ENCODE peak calls at places on chromosome 21, in seven cellular contexts. C is lung, W is NT2/D1, I is GM23338, D is K562, Z is spleen, U is left ventricle myocardium inferior. G is an unnamed sample. For H3K27me3 and H3K4me1, the result is how much of the 10 kb centered on the place peaks cover.

GRCh38 chr21:31781737-31782136 is 49.8 kb upstream of the SCAF4 start:
- DNase-seq in C (peak), D (no peak), U (peak), W (no peak), Z (no peak), I (no peak), G (peak)

GRCh38 chr21:32702702-32703101 is 25.1 kb downstream of the SYNJ1 start:
- DNase-seq in U (no peak), C (no peak), Z (no peak), W (no peak), I (no peak), D (no peak), G (no peak)

GRCh38 chr21:21860888-21861287 is 862.7 kb downstream of the NCAM2 start:
- DNase-seq in W (no peak), Z (no peak), I (no peak), C (no peak), U (no peak), D (no peak), G (no peak)

GRCh38 chr21:36654796-36655325 is 44.1 kb upstream of the SIM2 start:
- DNase-seq in W (no peak), C (no peak), U (no peak), Z (no peak), D (no peak), I (no peak), G (no peak)

GRCh38 chr21:32172106-32172505 is 106.7 kb downstream of the MIS18A start:
- DNase-seq in W (no peak), I (no peak), D (no peak), U (no peak), Z (no peak), C (no peak), G (no peak)

GRCh38 chr21:36004441-36004840 is 55.9 kb downstream of the SETD4 start:
- DNase-seq in W (no peak), I (no peak), C (no peak), D (peak), Z (no peak), U (no peak), G (no peak)

GRCh38 chr21:43343992-43344886 is 82.7 kb downstream of the SIK1 start:
- DNase-seq in I (no peak), D (no peak), U (no peak), Z (no peak), W (no peak), C (peak), G (no peak)

GRCh38 chr21:34865922-34866271 is 183.2 kb downstream of the RUNX1 start:
- DNase-seq in C (no peak), D (no peak), W (peak), Z (peak), I (peak), U (no peak), G (no peak)

GRCh38 chr21:15788847-15789548 is 59.2 kb downstream of the USP25 start:
- DNase-seq in Z (no peak), C (no peak), U (no peak), D (no peak), I (no peak), W (no peak), G (no peak)

GRCh38 chr21:39774252-39774651 is 29.3 kb downstream of the IGSF5 start:
- DNase-seq in Z (no peak), C (no peak), D (no peak), U (no peak), I (no peak), W (no peak), G (no peak)

GRCh38 chr21:31136891-31137290 is 98.6 kb upstream of the KRTAP19-8 start:
- DNase-seq in C (no peak), D (no peak), Z (no peak), I (no peak), U (no peak), W (no peak), G (no peak)

GRCh38 chr21:31945576-31945975 is 72.8 kb downstream of the HUNK start:
- DNase-seq in D (no peak), W (no peak), I (no peak), C (no peak), Z (no peak), U (no peak), G (no peak)

GRCh38 chr21:29053011-29053553 is 20.4 kb downstream of the CCT8 start:
- DNase-seq in C (no peak), U (no peak), D (no peak), I (no peak), Z (no peak), W (no peak), G (no peak)

GRCh38 chr21:36261459-36261858 is 58.5 kb upstream of the MORC3 start:
- DNase-seq in W (no peak), C (no peak), D (no peak), Z (no peak), I (no peak), U (no peak), G (no peak)

GRCh38 chr21:36044056-36044455 is 16.3 kb downstream of the SETD4 start:
- DNase-seq in D (no peak), C (no peak), U (no peak), I (no peak), W (no peak), Z (no peak), G (no peak)

GRCh38 chr21:35136586-35137254 is 87.6 kb upstream of the RUNX1 start:
- DNase-seq in D (peak), I (peak), C (no peak), U (no peak), W (peak), Z (no peak), G (no peak)

GRCh38 chr21:20739421-20739820 is 258.8 kb upstream of the NCAM2 start:
- DNase-seq in Z (no peak), U (no peak), C (no peak), D (peak), W (peak), I (peak), G (no peak)

GRCh38 chr21:32065654-32066053 is 192.8 kb downstream of the HUNK start:
- DNase-seq in U (no peak), D (no peak), I (no peak), C (no peak), W (no peak), Z (no peak), G (no peak)

GRCh38 chr21:33380483-33380998 is 22.7 kb upstream of the IFNGR2 start:
- DNase-seq in U (peak), D (peak), I (peak), Z (peak), W (peak), C (peak), G (peak)

GRCh38 chr21:32403201-32403701 is 9.3 kb upstream of the EVA1C start:
- DNase-seq in C (peak), Z (no peak), I (peak), W (peak), U (peak), D (peak), G (peak)

GRCh38 chr21:32806810-32807386 is 35.3 kb upstream of the PAXBP1 start:
- DNase-seq in I (no peak), D (no peak), C (no peak), W (no peak), U (no peak), Z (no peak), G (no peak)

GRCh38 chr21:33383056-33383888 is 19.9 kb upstream of the IFNGR2 start:
- DNase-seq in D (peak), C (peak), W (no peak), I (peak), Z (peak), U (peak), G (no peak)

GRCh38 chr21:40386301-40386911 is 460.6 kb downstream of the DSCAM start:
- DNase-seq in U (peak), I (peak), D (peak), W (peak), Z (peak), C (peak), G (peak)

GRCh38 chr21:20445971-20446370 is 552.2 kb upstream of the NCAM2 start:
- DNase-seq in D (no peak), W (no peak), C (no peak), I (no peak), U (no peak), Z (no peak), G (no peak)

GRCh38 chr21:39938086-39938611 is 70.9 kb downstream of the PCP4 start:
- DNase-seq in C (no peak), U (no peak), W (no peak), I (no peak), D (no peak), Z (no peak), G (no peak)

GRCh38 chr21:33022489-33022827 is 3.3 kb upstream of the OLIG2 start:
- DNase-seq in I (no peak), D (no peak), C (no peak), U (no peak), W (no peak), Z (no peak), G (no peak)

GRCh38 chr21:29172282-29172681 is 41.8 kb downstream of the MAP3K7CL start:
- DNase-seq in W (no peak), C (no peak), U (no peak), I (no peak), Z (no peak), D (no peak), G (no peak)

GRCh38 chr21:35400233-35400939 is 351.3 kb upstream of the RUNX1 start:
- DNase-seq in U (no peak), C (no peak), I (peak), Z (no peak), W (peak), D (peak), G (no peak)

GRCh38 chr21:46605759-46606426 is 1.0 kb upstream of the S100B start:
- DNase-seq in W (no peak), D (peak), I (no peak), U (peak), C (peak), Z (peak), G (peak)

GRCh38 chr21:26005464-26005863 is 165.1 kb downstream of the APP start:
- DNase-seq in D (no peak), I (no peak), Z (no peak), U (no peak), C (no peak), W (no peak), G (no peak)

GRCh38 chr21:28734522-28735175 is 258.0 kb downstream of the LTN1 start:
- DNase-seq in Z (no peak), C (no peak), U (no peak), D (no peak), W (no peak), I (no peak), G (no peak)

GRCh38 chr21:29296452-29296851 is 2.3 kb upstream of the BACH1 start:
- DNase-seq in D (no peak), W (no peak), U (no peak), I (no peak), C (no peak), Z (no peak), G (no peak)

GRCh38 chr21:25569084-25569483 is 38.2 kb downstream of the MRPL39 start:
- DNase-seq in W (no peak), D (no peak), I (no peak), U (no peak), C (no peak), Z (no peak), G (no peak)

GRCh38 chr21:29155118-29155932 is 24.9 kb downstream of the MAP3K7CL start:
- DNase-seq in I (peak), D (no peak), W (no peak), C (peak), Z (no peak), U (peak), G (peak)

GRCh38 chr21:42144221-42144620 is 73.1 kb downstream of the UMODL1 start:
- DNase-seq in I (no peak), C (no peak), W (no peak), D (no peak), U (no peak), Z (no peak), G (no peak)

GRCh38 chr21:42141643-42142042 is 70.5 kb downstream of the UMODL1 start:
- DNase-seq in U (no peak), C (no peak), Z (peak), W (no peak), D (no peak), I (no peak), G (no peak)

GRCh38 chr21:42142598-42142997 is 71.5 kb downstream of the UMODL1 start:
- DNase-seq in D (no peak), C (no peak), Z (no peak), I (no peak), W (no peak), U (no peak), G (no peak)

GRCh38 chr21:42142141-42142540 is 71.0 kb downstream of the UMODL1 start:
- DNase-seq in Z (peak), U (no peak), D (no peak), I (no peak), C (no peak), W (no peak), G (no peak)

DNA sequence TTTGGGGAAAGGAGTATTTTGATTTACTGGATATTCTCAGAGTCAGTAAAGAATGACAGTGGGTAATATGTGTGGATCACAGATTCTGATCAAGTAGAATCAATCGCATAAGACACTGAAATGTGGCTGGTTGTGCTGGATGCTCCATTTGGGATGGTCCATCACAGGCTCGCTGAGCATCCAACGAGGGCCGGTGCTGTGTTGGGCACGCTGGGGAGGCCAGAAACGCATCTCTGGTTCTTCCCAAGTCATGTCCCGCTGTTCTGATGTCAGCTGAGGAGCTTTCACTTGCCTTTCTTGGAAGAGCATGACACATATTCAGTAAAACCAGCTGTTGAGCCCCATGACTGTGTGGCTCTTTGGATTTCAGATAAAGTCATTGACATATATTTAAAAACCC is 72.0 kb downstream of the UMODL1 start:
- DNase-seq in U (no peak), W (no peak), D (no peak), Z (peak), C (no peak), I (no peak), G (no peak)
- H3K27me3 ChIP-seq in U (under half), W (under half), D (half or more), Z (under half), C (under half), I (under half), G (under half)

GRCh38 chr21:45353200-45353599 is 51.8 kb upstream of the COL18A1 start:
- DNase-seq in W (no peak), D (no peak), I (no peak), Z (no peak), U (no peak), C (no peak), G (peak)

GRCh38 chr21:45356653-45357435 is 48.1 kb upstream of the COL18A1 start:
- DNase-seq in Z (no peak), U (no peak), W (no peak), C (no peak), I (no peak), D (no peak), G (peak)

GRCh38 chr21:45355573-45355972 is 49.4 kb upstream of the COL18A1 start:
- DNase-seq in Z (no peak), I (no peak), C (no peak), U (no peak), D (no peak), W (no peak), G (no peak)

GRCh38 chr21:45356251-45356650 is 48.7 kb upstream of the COL18A1 start:
- DNase-seq in D (no peak), C (no peak), I (peak), W (no peak), Z (no peak), U (no peak), G (no peak)

DNA sequence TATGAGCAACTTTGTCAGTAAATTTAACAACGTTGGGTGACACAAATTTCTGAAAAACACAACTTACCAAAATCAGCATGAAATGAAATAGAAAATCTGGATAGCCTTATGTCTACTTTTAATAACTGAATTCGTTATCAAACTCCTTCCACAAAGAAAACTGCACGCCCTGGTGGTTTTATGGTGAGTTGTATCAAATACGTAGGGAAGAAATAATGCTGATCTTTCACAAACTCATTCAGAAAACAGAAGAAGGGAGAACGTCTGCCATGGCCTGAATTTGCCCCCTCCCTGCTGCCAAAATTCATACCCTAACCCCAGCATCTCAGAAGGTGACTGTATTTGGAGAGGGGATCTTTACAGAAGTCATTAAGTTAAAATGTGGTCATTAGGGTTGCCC is 50.0 kb upstream of the COL18A1 start:
- DNase-seq in D (no peak), U (no peak), Z (no peak), W (no peak), I (no peak), C (no peak), G (no peak)
- H3K4me3 ChIP-seq in D (no peak), U (no peak), Z (no peak), W (no peak), I (no peak), C (no peak), G (no peak)

DNA sequence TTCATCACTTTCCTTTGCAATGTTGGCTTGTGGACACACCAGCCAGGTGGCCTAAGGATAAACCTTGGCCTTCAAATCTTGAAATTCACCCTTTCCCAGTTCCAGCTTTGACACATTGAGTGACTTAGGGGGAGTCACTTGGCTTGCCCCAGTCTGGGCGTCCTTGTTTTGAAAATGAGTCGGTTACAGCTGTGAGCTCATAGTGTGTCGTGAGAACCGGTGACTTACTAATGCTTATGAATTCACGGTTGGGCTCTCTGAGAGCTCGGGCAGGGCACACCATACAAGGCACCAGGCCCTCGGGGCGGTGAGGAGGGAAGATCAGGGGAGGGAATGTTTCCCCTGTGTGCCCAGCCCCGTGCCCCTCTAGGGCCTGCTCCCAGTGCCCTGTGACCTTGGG is 126.9 kb upstream of the TMPRSS2 start:
- DNase-seq in U (no peak), D (no peak), I (no peak), Z (no peak), C (no peak), W (no peak), G (no peak)
- H3K4me1 ChIP-seq in U (under half), D (under half), I (under half), Z (under half), C (under half), W (under half), G (under half)

GRCh38 chr21:27425172-27425571 is 458.3 kb upstream of the ADAMTS5 start:
- DNase-seq in W (peak), D (no peak), C (no peak), U (no peak), I (peak), Z (no peak), G (no peak)
- H3K27me3 ChIP-seq in W (under half), D (under half), C (under half), U (under half), I (under half), Z (under half), G (under half)

DNA sequence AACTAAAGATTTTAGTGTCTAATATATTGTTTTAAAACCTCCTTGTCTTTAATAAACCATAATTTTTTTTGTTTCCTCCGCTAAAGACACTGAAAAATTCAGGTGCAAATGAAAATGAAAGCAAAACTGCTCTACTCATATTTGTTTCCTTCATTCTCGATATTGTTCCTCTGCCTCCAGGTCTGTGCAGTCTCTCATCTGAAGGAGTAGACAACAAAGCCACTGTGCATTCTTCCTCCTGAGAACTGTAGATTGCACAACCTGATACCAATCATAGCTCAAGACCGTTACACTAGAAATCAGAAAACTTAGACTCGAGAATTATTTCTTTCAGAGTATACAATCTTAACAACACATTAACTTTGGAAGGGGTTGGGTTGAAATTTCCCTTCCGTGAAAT is 373.1 kb upstream of the CXADR start:
- DNase-seq in I (no peak), D (no peak), W (no peak), U (no peak), C (no peak), Z (no peak), G (no peak)
- H3K4me3 ChIP-seq in I (no peak), D (no peak), W (no peak), U (peak), C (no peak), Z (no peak), G (peak)

DNA sequence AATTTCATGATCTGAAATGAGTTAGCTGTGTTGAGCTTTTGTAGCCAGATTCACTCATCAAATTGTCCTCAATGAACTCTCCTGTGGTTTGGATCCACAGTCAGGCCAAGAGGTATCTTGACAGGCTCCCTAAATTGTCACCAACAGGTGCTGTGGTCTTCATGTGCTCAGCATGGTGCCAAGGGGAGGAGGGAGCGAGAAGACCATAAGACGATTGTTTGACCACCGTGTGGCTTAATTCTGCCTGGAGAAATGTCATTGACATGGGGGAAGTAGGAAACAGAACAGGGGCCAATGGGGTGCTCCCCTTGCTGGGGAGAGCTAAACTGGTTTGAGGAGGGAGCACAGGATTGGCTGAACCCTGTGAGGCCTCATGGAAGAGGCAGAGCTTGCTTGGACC is 219.3 kb downstream of the KCNJ6 start:
- DNase-seq in I (no peak), C (no peak), W (no peak), U (no peak), D (no peak), Z (no peak), G (no peak)
- H3K4me1 ChIP-seq in I (under half), C (under half), W (under half), U (under half), D (under half), Z (under half), G (under half)